ENCODE peak calls at places on chromosome 20, in eight cellular contexts. One of them, this sample, is unnamed.

GRCh38 chr20:22795897-22796296 is 211.5 kb upstream of the FOXA2 start:
- DNase-seq in WTC11: no peak
- DNase-seq in stimulated activated CD4-positive, alpha-beta T cell treated with anti-CD3 and anti-CD28 coated beads, Interleukin-4, amount 100 ng/mL, for 24 hours: no peak
- DNase-seq in midbrain: no peak
- DNase-seq in activated CD4-positive, alpha-beta T cell treated with anti-CD3 and anti-CD28 coated beads, Interleukin-2, amount 10 ng/mL, durations not matched to agents 7 days and 5 days: no peak
- DNase-seq in NCI-H2081: no peak
- DNase-seq in A549: peak
- DNase-seq in endodermal cell: no peak
- DNase-seq in this sample: peak

GRCh38 chr20:57435105-57435497 is 43.9 kb downstream of the RBM38 start:
- DNase-seq in midbrain: no peak
- DNase-seq in endodermal cell: no peak
- DNase-seq in NCI-H2081: no peak
- DNase-seq in A549: no peak
- DNase-seq in WTC11: no peak
- DNase-seq in activated CD4-positive, alpha-beta T cell treated with anti-CD3 and anti-CD28 coated beads, Interleukin-2, amount 10 ng/mL, durations not matched to agents 7 days and 5 days: no peak
- DNase-seq in stimulated activated CD4-positive, alpha-beta T cell treated with anti-CD3 and anti-CD28 coated beads, Interleukin-4, amount 100 ng/mL, for 24 hours: no peak
- DNase-seq in this sample: no peak

GRCh38 chr20:56440346-56441007 is 27.9 kb upstream of the RTF2 start:
- DNase-seq in WTC11: no peak
- DNase-seq in NCI-H2081: no peak
- DNase-seq in activated CD4-positive, alpha-beta T cell treated with anti-CD3 and anti-CD28 coated beads, Interleukin-2, amount 10 ng/mL, durations not matched to agents 7 days and 5 days: peak
- DNase-seq in stimulated activated CD4-positive, alpha-beta T cell treated with anti-CD3 and anti-CD28 coated beads, Interleukin-4, amount 100 ng/mL, for 24 hours: peak
- DNase-seq in endodermal cell: no peak
- DNase-seq in midbrain: no peak
- DNase-seq in A549: no peak
- DNase-seq in this sample: no peak

GRCh38 chr20:4110885-4111284 is 95.5 kb upstream of the RNF24 start:
- DNase-seq in stimulated activated CD4-positive, alpha-beta T cell treated with anti-CD3 and anti-CD28 coated beads, Interleukin-4, amount 100 ng/mL, for 24 hours: no peak
- DNase-seq in activated CD4-positive, alpha-beta T cell treated with anti-CD3 and anti-CD28 coated beads, Interleukin-2, amount 10 ng/mL, durations not matched to agents 7 days and 5 days: no peak
- DNase-seq in NCI-H2081: no peak
- DNase-seq in WTC11: no peak
- DNase-seq in endodermal cell: no peak
- DNase-seq in A549: no peak
- DNase-seq in midbrain: no peak
- DNase-seq in this sample: no peak

GRCh38 chr20:5118220-5119142 is 1.3 kb downstream of the PCNA start:
- DNase-seq in A549: peak
- DNase-seq in WTC11: no peak
- DNase-seq in midbrain: no peak
- DNase-seq in endodermal cell: no peak
- DNase-seq in NCI-H2081: peak
- DNase-seq in stimulated activated CD4-positive, alpha-beta T cell treated with anti-CD3 and anti-CD28 coated beads, Interleukin-4, amount 100 ng/mL, for 24 hours: peak
- DNase-seq in activated CD4-positive, alpha-beta T cell treated with anti-CD3 and anti-CD28 coated beads, Interleukin-2, amount 10 ng/mL, durations not matched to agents 7 days and 5 days: peak
- DNase-seq in this sample: no peak

GRCh38 chr20:44409132-44409600 is 53.7 kb downstream of the HNF4A start:
- DNase-seq in stimulated activated CD4-positive, alpha-beta T cell treated with anti-CD3 and anti-CD28 coated beads, Interleukin-4, amount 100 ng/mL, for 24 hours: no peak
- DNase-seq in A549: no peak
- DNase-seq in NCI-H2081: no peak
- DNase-seq in activated CD4-positive, alpha-beta T cell treated with anti-CD3 and anti-CD28 coated beads, Interleukin-2, amount 10 ng/mL, durations not matched to agents 7 days and 5 days: no peak
- DNase-seq in WTC11: no peak
- DNase-seq in endodermal cell: no peak
- DNase-seq in midbrain: no peak
- DNase-seq in this sample: no peak

GRCh38 chr20:61173966-61174725 is 77.9 kb upstream of the CDH4 start:
- DNase-seq in midbrain: no peak
- DNase-seq in endodermal cell: no peak
- DNase-seq in A549: no peak
- DNase-seq in activated CD4-positive, alpha-beta T cell treated with anti-CD3 and anti-CD28 coated beads, Interleukin-2, amount 10 ng/mL, durations not matched to agents 7 days and 5 days: no peak
- DNase-seq in stimulated activated CD4-positive, alpha-beta T cell treated with anti-CD3 and anti-CD28 coated beads, Interleukin-4, amount 100 ng/mL, for 24 hours: no peak
- DNase-seq in NCI-H2081: no peak
- DNase-seq in WTC11: no peak
- DNase-seq in this sample: no peak

GRCh38 chr20:38859070-38859690 is 53.7 kb downstream of the PPP1R16B start:
- DNase-seq in midbrain: no peak
- DNase-seq in activated CD4-positive, alpha-beta T cell treated with anti-CD3 and anti-CD28 coated beads, Interleukin-2, amount 10 ng/mL, durations not matched to agents 7 days and 5 days: peak
- DNase-seq in NCI-H2081: no peak
- DNase-seq in WTC11: no peak
- DNase-seq in endodermal cell: no peak
- DNase-seq in A549: no peak
- DNase-seq in stimulated activated CD4-positive, alpha-beta T cell treated with anti-CD3 and anti-CD28 coated beads, Interleukin-4, amount 100 ng/mL, for 24 hours: peak
- DNase-seq in this sample: no peak

GRCh38 chr20:47535994-47536393 is 34.3 kb downstream of the NCOA3 start:
- DNase-seq in NCI-H2081: no peak
- DNase-seq in midbrain: no peak
- DNase-seq in stimulated activated CD4-positive, alpha-beta T cell treated with anti-CD3 and anti-CD28 coated beads, Interleukin-4, amount 100 ng/mL, for 24 hours: no peak
- DNase-seq in WTC11: no peak
- DNase-seq in A549: no peak
- DNase-seq in endodermal cell: no peak
- DNase-seq in activated CD4-positive, alpha-beta T cell treated with anti-CD3 and anti-CD28 coated beads, Interleukin-2, amount 10 ng/mL, durations not matched to agents 7 days and 5 days: no peak
- DNase-seq in this sample: no peak

GRCh38 chr20:36367907-36368306 is 61.8 kb downstream of the DLGAP4 start:
- DNase-seq in midbrain: no peak
- DNase-seq in WTC11: no peak
- DNase-seq in endodermal cell: no peak
- DNase-seq in stimulated activated CD4-positive, alpha-beta T cell treated with anti-CD3 and anti-CD28 coated beads, Interleukin-4, amount 100 ng/mL, for 24 hours: no peak
- DNase-seq in NCI-H2081: no peak
- DNase-seq in activated CD4-positive, alpha-beta T cell treated with anti-CD3 and anti-CD28 coated beads, Interleukin-2, amount 10 ng/mL, durations not matched to agents 7 days and 5 days: no peak
- DNase-seq in A549: no peak
- DNase-seq in this sample: no peak

GRCh38 chr20:32514760-32515159 is 70.4 kb downstream of the NOL4L start:
- DNase-seq in NCI-H2081: no peak
- DNase-seq in WTC11: no peak
- DNase-seq in activated CD4-positive, alpha-beta T cell treated with anti-CD3 and anti-CD28 coated beads, Interleukin-2, amount 10 ng/mL, durations not matched to agents 7 days and 5 days: no peak
- DNase-seq in endodermal cell: no peak
- DNase-seq in stimulated activated CD4-positive, alpha-beta T cell treated with anti-CD3 and anti-CD28 coated beads, Interleukin-4, amount 100 ng/mL, for 24 hours: no peak
- DNase-seq in midbrain: no peak
- DNase-seq in A549: no peak
- DNase-seq in this sample: peak

GRCh38 chr20:64010711-64011237 is 25.2 kb upstream of the C20orf204 start:
- DNase-seq in WTC11: no peak
- DNase-seq in stimulated activated CD4-positive, alpha-beta T cell treated with anti-CD3 and anti-CD28 coated beads, Interleukin-4, amount 100 ng/mL, for 24 hours: no peak
- DNase-seq in A549: no peak
- DNase-seq in NCI-H2081: no peak
- DNase-seq in activated CD4-positive, alpha-beta T cell treated with anti-CD3 and anti-CD28 coated beads, Interleukin-2, amount 10 ng/mL, durations not matched to agents 7 days and 5 days: no peak
- DNase-seq in endodermal cell: no peak
- DNase-seq in midbrain: no peak
- DNase-seq in this sample: no peak

GRCh38 chr20:53660078-53660909 is 66.7 kb upstream of the ZNF217 start:
- DNase-seq in stimulated activated CD4-positive, alpha-beta T cell treated with anti-CD3 and anti-CD28 coated beads, Interleukin-4, amount 100 ng/mL, for 24 hours: peak
- DNase-seq in endodermal cell: no peak
- DNase-seq in midbrain: peak
- DNase-seq in NCI-H2081: no peak
- DNase-seq in WTC11: peak
- DNase-seq in activated CD4-positive, alpha-beta T cell treated with anti-CD3 and anti-CD28 coated beads, Interleukin-2, amount 10 ng/mL, durations not matched to agents 7 days and 5 days: peak
- DNase-seq in A549: no peak
- DNase-seq in this sample: no peak

GRCh38 chr20:33875055-33875454 is 63.9 kb downstream of the CHMP4B start:
- DNase-seq in NCI-H2081: no peak
- DNase-seq in A549: no peak
- DNase-seq in midbrain: no peak
- DNase-seq in activated CD4-positive, alpha-beta T cell treated with anti-CD3 and anti-CD28 coated beads, Interleukin-2, amount 10 ng/mL, durations not matched to agents 7 days and 5 days: no peak
- DNase-seq in endodermal cell: no peak
- DNase-seq in stimulated activated CD4-positive, alpha-beta T cell treated with anti-CD3 and anti-CD28 coated beads, Interleukin-4, amount 100 ng/mL, for 24 hours: no peak
- DNase-seq in WTC11: no peak
- DNase-seq in this sample: no peak

GRCh38 chr20:47453167-47453782 is 48.4 kb upstream of the NCOA3 start:
- DNase-seq in midbrain: no peak
- DNase-seq in stimulated activated CD4-positive, alpha-beta T cell treated with anti-CD3 and anti-CD28 coated beads, Interleukin-4, amount 100 ng/mL, for 24 hours: peak
- DNase-seq in activated CD4-positive, alpha-beta T cell treated with anti-CD3 and anti-CD28 coated beads, Interleukin-2, amount 10 ng/mL, durations not matched to agents 7 days and 5 days: peak
- DNase-seq in endodermal cell: no peak
- DNase-seq in WTC11: no peak
- DNase-seq in NCI-H2081: no peak
- DNase-seq in A549: peak
- DNase-seq in this sample: peak

GRCh38 chr20:38680492-38681118 is 43.7 kb upstream of the SLC32A1 start:
- DNase-seq in activated CD4-positive, alpha-beta T cell treated with anti-CD3 and anti-CD28 coated beads, Interleukin-2, amount 10 ng/mL, durations not matched to agents 7 days and 5 days: peak
- DNase-seq in WTC11: peak
- DNase-seq in endodermal cell: peak
- DNase-seq in stimulated activated CD4-positive, alpha-beta T cell treated with anti-CD3 and anti-CD28 coated beads, Interleukin-4, amount 100 ng/mL, for 24 hours: no peak
- DNase-seq in A549: peak
- DNase-seq in midbrain: peak
- DNase-seq in NCI-H2081: no peak
- DNase-seq in this sample: peak

GRCh38 chr20:51446656-51447055 is 95.9 kb downstream of the NFATC2 start:
- DNase-seq in activated CD4-positive, alpha-beta T cell treated with anti-CD3 and anti-CD28 coated beads, Interleukin-2, amount 10 ng/mL, durations not matched to agents 7 days and 5 days: no peak
- DNase-seq in WTC11: no peak
- DNase-seq in stimulated activated CD4-positive, alpha-beta T cell treated with anti-CD3 and anti-CD28 coated beads, Interleukin-4, amount 100 ng/mL, for 24 hours: no peak
- DNase-seq in endodermal cell: no peak
- DNase-seq in NCI-H2081: no peak
- DNase-seq in A549: peak
- DNase-seq in midbrain: no peak
- DNase-seq in this sample: peak

GRCh38 chr20:36097331-36097730 is 57.2 kb upstream of the EPB41L1 start:
- DNase-seq in WTC11: no peak
- DNase-seq in endodermal cell: no peak
- DNase-seq in midbrain: no peak
- DNase-seq in stimulated activated CD4-positive, alpha-beta T cell treated with anti-CD3 and anti-CD28 coated beads, Interleukin-4, amount 100 ng/mL, for 24 hours: no peak
- DNase-seq in A549: no peak
- DNase-seq in NCI-H2081: no peak
- DNase-seq in activated CD4-positive, alpha-beta T cell treated with anti-CD3 and anti-CD28 coated beads, Interleukin-2, amount 10 ng/mL, durations not matched to agents 7 days and 5 days: no peak
- DNase-seq in this sample: no peak

GRCh38 chr20:25011831-25012241 is 19.3 kb upstream of the APMAP start:
- DNase-seq in A549: no peak
- DNase-seq in WTC11: no peak
- DNase-seq in endodermal cell: peak
- DNase-seq in stimulated activated CD4-positive, alpha-beta T cell treated with anti-CD3 and anti-CD28 coated beads, Interleukin-4, amount 100 ng/mL, for 24 hours: no peak
- DNase-seq in midbrain: peak
- DNase-seq in activated CD4-positive, alpha-beta T cell treated with anti-CD3 and anti-CD28 coated beads, Interleukin-2, amount 10 ng/mL, durations not matched to agents 7 days and 5 days: no peak
- DNase-seq in NCI-H2081: no peak
- DNase-seq in this sample: peak

GRCh38 chr20:49470922-49471321 is 11.5 kb downstream of the KCNB1 start:
- DNase-seq in stimulated activated CD4-positive, alpha-beta T cell treated with anti-CD3 and anti-CD28 coated beads, Interleukin-4, amount 100 ng/mL, for 24 hours: no peak
- DNase-seq in NCI-H2081: no peak
- DNase-seq in midbrain: no peak
- DNase-seq in endodermal cell: no peak
- DNase-seq in activated CD4-positive, alpha-beta T cell treated with anti-CD3 and anti-CD28 coated beads, Interleukin-2, amount 10 ng/mL, durations not matched to agents 7 days and 5 days: no peak
- DNase-seq in WTC11: no peak
- DNase-seq in A549: no peak
- DNase-seq in this sample: no peak

This sample was measured in islet precursor cell.